ENCODE peak calls at places on chromosomes 3 and 15, in six cellular contexts. R is AG04450, T is gastrocnemius medialis, Z is fibroblast of lung, U is psoas muscle, S is tibial nerve. Q is an unnamed sample. For H3K27me3, the result is how much of the 10 kb centered on the place peaks cover.

GRCh38 chr3:177977381-177978158 is 558.7 kb upstream of the KCNMB2 start:
- DNase-seq in R (peak), T (no peak), Z (peak), U (no peak), S (no peak), Q (no peak)

GRCh38 chr3:194148383-194148782 is 12.4 kb downstream of the HES1 start:
- DNase-seq in R (no peak), T (no peak), Z (no peak), U (no peak), S (peak), Q (no peak)

GRCh38 chr3:50211930-50212329 is 6.9 kb downstream of the SLC38A3 start:
- DNase-seq in R (no peak), T (no peak), Z (no peak), U (no peak), S (no peak), Q (no peak)

GRCh38 chr3:135491478-135491877 is 474.1 kb upstream of the PPP2R3A start:
- DNase-seq in R (no peak), T (no peak), Z (no peak), U (peak), S (no peak), Q (no peak)

GRCh38 chr3:37872413-37873160 is 10.9 kb downstream of the CTDSPL start:
- DNase-seq in R (no peak), T (no peak), Z (no peak), U (no peak), S (no peak), Q (no peak)

GRCh38 chr3:105747056-105747455 is 121.8 kb downstream of the CBLB start:
- DNase-seq in R (no peak), T (no peak), Z (peak), U (no peak), S (no peak), Q (no peak)

GRCh38 chr3:113537155-113537554 is 4.8 kb downstream of the SIDT1 start:
- DNase-seq in R (no peak), T (no peak), Z (no peak), U (no peak), S (no peak), Q (no peak)

GRCh38 chr15:86236721-86237121 is 157.1 kb downstream of the AGBL1 start:
- DNase-seq in R (no peak), T (no peak), Z (no peak), U (no peak), S (no peak), Q (no peak)

GRCh38 chr15:39511000-39511914 is 69.6 kb upstream of the THBS1 start:
- DNase-seq in R (peak), T (peak), Z (peak), U (peak), S (peak), Q (no peak)

GRCh38 chr3:123331651-123332050 is 117.2 kb downstream of the ADCY5 start:
- DNase-seq in R (no peak), T (no peak), Z (no peak), U (no peak), S (no peak), Q (no peak)

GRCh38 chr3:21718161-21718765 is 32.7 kb downstream of the ZNF385D start:
- DNase-seq in R (peak), T (no peak), Z (peak), U (no peak), S (no peak), Q (no peak)

GRCh38 chr3:50264389-50264963 is 4.5 kb upstream of the SEMA3B start:
- DNase-seq in R (peak), T (no peak), Z (peak), U (peak), S (peak), Q (no peak)

GRCh38 chr15:67090297-67091072 is 25.1 kb downstream of the SMAD3 start:
- DNase-seq in R (no peak), T (no peak), Z (no peak), U (no peak), S (no peak), Q (no peak)

GRCh38 chr15:66834863-66835557 is 133.0 kb downstream of the SMAD6 start:
- DNase-seq in R (no peak), T (no peak), Z (no peak), U (no peak), S (no peak), Q (no peak)

GRCh38 chr3:158794936-158795518 is 6.8 kb upstream of the MFSD1 start:
- DNase-seq in R (no peak), T (no peak), Z (peak), U (no peak), S (no peak), Q (no peak)

GRCh38 chr3:35723480-35724097 is 84.3 kb downstream of the ARPP21 start:
- DNase-seq in R (no peak), T (no peak), Z (no peak), U (no peak), S (no peak), Q (no peak)

GRCh38 chr15:68428431-68428940 is 3.5 kb downstream of the ITGA11 start:
- DNase-seq in R (no peak), T (no peak), Z (no peak), U (no peak), S (no peak), Q (no peak)

GRCh38 chr15:98075441-98075840 is 114.9 kb downstream of the ARRDC4 start:
- DNase-seq in R (no peak), T (no peak), Z (no peak), U (no peak), S (no peak), Q (no peak)

GRCh38 chr3:98513136-98513535 is 9.6 kb downstream of the CLDND1 start:
- DNase-seq in R (no peak), T (peak), Z (peak), U (peak), S (no peak), Q (no peak)

GRCh38 chr3:155682437-155682836 is 62.4 kb downstream of the PLCH1 start:
- DNase-seq in R (no peak), T (no peak), Z (no peak), U (no peak), S (no peak), Q (no peak)

GRCh38 chr15:81111510-81112375 is 22.3 kb upstream of the CFAP161 start:
- DNase-seq in R (no peak), T (no peak), Z (no peak), U (no peak), S (no peak), Q (no peak)

GRCh38 chr3:152508705-152509104 is 240.0 kb downstream of the MBNL1 start:
- DNase-seq in R (no peak), T (no peak), Z (peak), U (no peak), S (no peak), Q (no peak)

GRCh38 chr3:77906102-77906709 is 866.3 kb downstream of the ROBO2 start:
- DNase-seq in R (no peak), T (no peak), Z (no peak), U (no peak), S (no peak), Q (no peak)

GRCh38 chr3:100080573-100080972 is 33.7 kb downstream of the FILIP1L start:
- DNase-seq in R (no peak), T (no peak), Z (no peak), U (no peak), S (no peak), Q (no peak)

GRCh38 chr3:197154-197855 is 742 bp downstream of the CHL1 start:
- DNase-seq in R (no peak), T (peak), Z (no peak), U (peak), S (no peak), Q (no peak)

GRCh38 chr3:186782542-186783069 is 771 bp upstream of the EIF4A2 start:
- DNase-seq in R (no peak), T (no peak), Z (no peak), U (no peak), S (no peak), Q (no peak)

GRCh38 chr15:71646767-71647478 is 163.4 kb upstream of the NR2E3 start:
- DNase-seq in R (no peak), T (no peak), Z (no peak), U (no peak), S (no peak), Q (no peak)

DNA sequence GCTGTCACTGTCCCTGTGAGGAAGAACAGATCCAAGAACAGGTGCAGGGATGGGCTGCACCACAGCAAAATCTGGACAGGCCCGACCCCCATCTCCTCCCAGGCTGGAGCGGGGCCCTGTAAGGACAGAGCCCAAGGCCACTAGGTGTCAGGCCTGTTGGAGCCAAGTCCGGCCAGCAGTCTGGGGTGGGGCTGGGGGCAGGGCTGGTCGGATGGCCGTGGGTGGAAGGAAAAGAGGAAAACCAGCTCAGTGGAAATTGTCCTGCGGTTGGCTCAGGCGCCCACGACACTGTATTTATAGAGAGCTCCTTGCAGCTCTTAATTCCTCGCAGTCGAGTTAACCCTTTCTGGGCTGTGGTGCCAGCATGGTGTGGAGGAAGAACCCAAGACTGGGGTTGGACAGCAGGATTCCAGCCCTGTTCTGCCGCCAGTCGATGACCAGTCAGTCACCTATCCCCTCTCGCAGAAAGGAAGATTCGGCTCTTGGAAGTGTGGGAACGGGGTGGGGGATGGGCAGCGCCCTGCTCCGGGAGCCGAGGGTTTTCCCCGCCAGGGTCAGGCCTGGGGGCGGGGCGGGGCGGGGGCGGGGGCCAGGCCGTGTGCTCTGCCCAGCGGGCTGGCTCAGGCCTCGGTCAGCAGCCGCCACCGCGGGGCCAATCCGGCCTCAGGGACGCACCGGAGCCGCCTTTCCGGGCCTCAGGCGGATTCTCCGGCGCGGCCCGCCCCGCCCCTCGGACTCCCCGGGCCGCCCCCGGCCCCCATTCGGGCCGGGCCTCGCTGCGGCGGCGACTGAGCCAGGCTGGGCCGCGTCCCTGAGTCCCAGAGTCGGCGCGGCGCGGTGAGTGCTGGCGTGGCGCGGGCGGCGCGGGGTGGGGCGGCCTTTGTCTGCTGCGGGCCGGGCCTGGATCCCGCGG is at the start of gene CD276:
- DNase-seq in R (no peak), T (peak), Z (peak), U (peak), S (peak), Q (no peak)
- H3K4me3 ChIP-seq in R (peak), T (peak), Z (peak), U (peak), S (peak), Q (no peak)

GRCh38 chr3:45065373-45065720 is 39.2 kb downstream of the CLEC3B start:
- DNase-seq in R (no peak), T (no peak), Z (no peak), U (no peak), S (no peak), Q (no peak)
- H3K27me3 ChIP-seq in R (under half), T (under half), Z (under half), U (under half), S (under half), Q (under half)

GRCh38 chr3:64454768-64455167 is 229.5 kb upstream of the PRICKLE2 start:
- DNase-seq in R (no peak), T (no peak), Z (no peak), U (no peak), S (no peak), Q (no peak)
- H3K4me3 ChIP-seq in R (no peak), T (no peak), Z (no peak), U (no peak), S (no peak), Q (no peak)

DNA sequence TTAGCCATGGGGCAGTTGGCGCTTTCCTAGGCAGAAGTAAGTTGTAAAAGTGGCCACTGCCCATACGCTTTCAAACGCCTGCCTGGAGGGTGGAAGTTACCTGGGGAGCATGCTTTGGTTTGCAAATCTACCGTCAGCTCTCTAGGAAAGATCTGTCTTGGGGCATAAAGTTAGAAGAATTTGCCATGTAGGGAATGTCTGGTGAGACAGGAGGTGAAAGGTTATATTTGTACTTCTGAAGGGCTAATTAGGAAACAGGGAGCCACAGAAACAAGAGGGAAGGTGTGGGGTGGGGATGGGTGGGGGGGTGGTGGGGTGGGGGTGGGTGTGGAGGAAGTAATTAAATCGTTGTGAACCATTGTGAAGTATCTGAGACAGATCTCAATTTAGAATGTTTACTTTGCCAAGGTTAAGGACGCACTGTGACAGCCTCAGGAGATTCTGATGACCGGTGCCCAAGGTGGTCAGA is 62.2 kb upstream of the GCNT3 start:
- DNase-seq in R (no peak), T (no peak), Z (no peak), U (no peak), S (no peak), Q (no peak)
- H3K27me3 ChIP-seq in R (under half), T (under half), Z (under half), U (under half), S (under half), Q (under half)

DNA sequence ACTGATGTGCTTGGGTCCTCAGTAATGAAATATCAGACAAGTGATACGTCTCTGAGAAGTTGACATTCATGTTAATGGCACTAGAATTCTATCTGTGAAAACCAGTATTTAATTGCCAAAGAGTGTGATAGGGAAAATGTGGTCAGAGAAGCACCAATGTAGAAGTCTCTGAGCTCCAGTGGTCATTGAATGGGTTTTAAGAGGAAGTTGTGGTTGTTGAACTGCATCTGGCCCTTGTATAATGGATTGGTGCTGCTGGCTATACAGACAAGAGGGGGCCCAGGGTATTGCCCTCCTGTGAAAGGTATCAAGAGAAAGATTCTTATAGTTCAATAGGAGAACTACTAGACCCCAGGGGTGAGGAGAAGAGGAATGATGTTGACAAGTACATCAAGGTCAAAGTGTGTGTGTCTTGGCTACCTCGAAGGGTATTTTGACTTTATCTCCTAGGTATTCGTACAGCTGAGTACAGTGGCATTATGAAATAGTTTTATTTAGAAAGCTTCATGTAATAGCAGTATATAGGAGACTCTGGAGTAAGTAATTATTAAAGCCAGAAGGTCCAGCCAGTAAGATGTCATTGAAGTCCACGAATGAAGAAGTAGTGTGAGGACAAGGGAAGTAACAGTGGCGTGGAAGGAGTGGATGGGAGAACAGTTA is 47.1 kb downstream of the CHD2 start:
- DNase-seq in R (no peak), T (no peak), Z (no peak), U (no peak), S (no peak), Q (no peak)
- H3K4me3 ChIP-seq in R (no peak), T (no peak), Z (no peak), U (no peak), S (no peak), Q (no peak)

GRCh38 chr15:31481157-31481556 is 154.5 kb downstream of the KLF13 start:
- DNase-seq in R (no peak), T (no peak), Z (no peak), U (no peak), S (no peak), Q (no peak)
- H3K27me3 ChIP-seq in R (under half), T (under half), Z (under half), U (under half), S (under half), Q (under half)

GRCh38 chr3:192433704-192434103 is 293.6 kb downstream of the FGF12 start:
- DNase-seq in R (no peak), T (no peak), Z (no peak), U (no peak), S (no peak), Q (no peak)

GRCh38 chr3:192435241-192435640 is 292.1 kb downstream of the FGF12 start:
- DNase-seq in R (no peak), T (no peak), Z (no peak), U (no peak), S (no peak), Q (no peak)

DNA sequence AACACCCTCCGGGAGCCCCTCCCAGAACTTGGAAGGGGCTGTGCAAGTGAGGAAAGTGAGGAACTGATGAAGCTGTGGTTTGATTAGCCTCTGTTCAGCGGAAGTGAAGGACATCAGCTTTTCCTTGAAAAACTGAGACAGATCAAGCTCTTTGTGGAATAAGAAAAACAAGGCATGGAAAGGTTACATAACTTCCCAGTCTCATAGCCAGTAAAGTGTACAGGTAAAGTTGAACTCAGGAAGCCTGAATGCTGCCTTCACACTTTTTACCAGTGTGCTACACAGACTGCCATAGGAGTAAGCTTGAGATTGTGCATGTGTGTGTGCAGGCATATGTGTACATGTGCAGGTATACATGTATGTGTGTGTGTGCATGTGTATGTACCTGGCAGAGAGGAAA is 293.2 kb downstream of the FGF12 start:
- DNase-seq in R (no peak), T (no peak), Z (no peak), U (no peak), S (no peak), Q (no peak)
- H3K4me3 ChIP-seq in R (no peak), T (no peak), Z (no peak), U (no peak), S (no peak), Q (no peak)

DNA sequence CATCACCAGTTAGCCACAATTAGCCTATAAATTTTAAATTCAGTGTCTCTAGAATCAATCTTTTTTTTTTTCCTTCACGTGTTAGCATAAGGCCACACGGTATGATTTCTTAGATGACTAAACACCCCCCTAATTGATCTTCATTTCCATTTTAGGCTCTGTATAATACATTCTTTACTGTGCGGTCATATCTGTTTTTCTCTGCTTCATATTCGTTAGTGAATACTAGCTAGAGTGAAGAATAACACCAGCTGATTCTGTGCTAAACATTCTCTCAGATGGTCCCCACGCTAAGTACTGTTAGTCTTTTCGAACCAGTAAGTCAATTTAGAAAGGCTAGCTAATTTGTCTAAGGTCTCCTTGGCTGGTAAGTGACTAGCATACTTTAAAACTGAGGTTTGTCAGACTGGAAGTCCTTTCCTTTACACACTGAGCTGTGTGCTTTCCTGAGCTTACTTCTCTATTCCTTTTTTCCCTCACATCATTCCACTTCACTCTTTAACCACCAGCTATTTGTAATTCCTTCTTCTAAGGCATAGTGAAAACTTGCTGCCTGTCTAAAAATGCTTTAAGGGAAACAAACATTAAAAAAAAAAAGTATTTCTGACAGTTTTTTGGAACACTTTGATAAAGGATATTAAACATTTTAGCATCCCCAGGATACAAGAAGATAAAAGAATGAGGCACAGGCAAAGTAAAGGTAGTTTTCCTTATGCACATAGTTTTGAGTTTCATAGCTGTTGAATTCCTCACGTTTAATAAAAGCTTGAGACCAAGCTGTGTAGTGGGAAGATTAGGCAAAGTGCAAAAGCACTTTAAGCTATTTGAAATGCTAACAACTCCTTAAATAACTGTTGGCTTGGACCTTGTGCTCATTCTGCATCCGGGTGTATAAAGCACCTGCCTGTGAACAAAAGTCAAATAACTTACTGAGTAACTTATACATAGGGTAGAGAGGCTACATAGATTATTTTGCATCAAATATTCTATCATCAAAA is 17.1 kb downstream of the ZFAND6 start:
- DNase-seq in R (no peak), T (no peak), Z (peak), U (no peak), S (no peak), Q (no peak)
- H3K27me3 ChIP-seq in R (under half), T (under half), Z (under half), U (under half), S (under half), Q (under half)

Q was measured in CD8-positive, alpha-beta T cell.